ENCODE peak calls at places on chromosome 13, in six cellular contexts. Y is uterus, E is adipocyte, G is A549, R is stomach, J is suprapubic skin. F is an unnamed sample. For H3K4me1, the result is how much of the 10 kb centered on the place peaks cover.

GRCh38 chr13:102900193-102900608 is 54.4 kb downstream of the ERCC5 start:
- DNase-seq in Y (no peak), E (no peak), G (no peak), R (no peak), J (no peak), F (no peak)

GRCh38 chr13:30880151-30880551 is 25.9 kb upstream of the MEDAG start:
- DNase-seq in Y (no peak), E (peak), G (no peak), R (no peak), J (no peak), F (no peak)

GRCh38 chr13:89490661-89491060 is 1819.5 kb downstream of the SLITRK5 start:
- DNase-seq in Y (no peak), E (no peak), G (no peak), R (no peak), J (no peak), F (no peak)

GRCh38 chr13:113814435-113814821 is 49.4 kb downstream of the GAS6 start:
- DNase-seq in Y (no peak), E (peak), G (no peak), R (no peak), J (no peak), F (no peak)

GRCh38 chr13:26949701-26950345 is 189.2 kb upstream of the GPR12 start:
- DNase-seq in Y (no peak), E (no peak), G (no peak), R (no peak), J (peak), F (no peak)

GRCh38 chr13:75478659-75479058 is 3.3 kb downstream of the TBC1D4 start:
- DNase-seq in Y (no peak), E (no peak), G (no peak), R (no peak), J (no peak), F (no peak)

GRCh38 chr13:77034883-77035282 is 7.9 kb upstream of the FBXL3 start:
- DNase-seq in Y (no peak), E (peak), G (no peak), R (no peak), J (no peak), F (no peak)

GRCh38 chr13:30916991-30917390 is 10.9 kb downstream of the MEDAG start:
- DNase-seq in Y (no peak), E (no peak), G (no peak), R (no peak), J (no peak), F (peak)

GRCh38 chr13:24005711-24006281 is 108.5 kb upstream of the C1QTNF9B start:
- DNase-seq in Y (no peak), E (peak), G (no peak), R (no peak), J (no peak), F (no peak)

GRCh38 chr13:110161112-110161897 is 145.7 kb downstream of the COL4A1 start:
- DNase-seq in Y (no peak), E (peak), G (no peak), R (no peak), J (no peak), F (no peak)

GRCh38 chr13:25171517-25172302 is at the start of gene AMER2:
- DNase-seq in Y (peak), E (peak), G (no peak), R (no peak), J (no peak), F (peak)

GRCh38 chr13:26707122-26708006 is 53.2 kb downstream of the GPR12 start:
- DNase-seq in Y (no peak), E (peak), G (peak), R (no peak), J (no peak), F (peak)

GRCh38 chr13:31733066-31733465 is 6.3 kb upstream of the RXFP2 start:
- DNase-seq in Y (no peak), E (no peak), G (no peak), R (no peak), J (no peak), F (no peak)

GRCh38 chr13:29435125-29435911 is 160.2 kb downstream of the SLC7A1 start:
- DNase-seq in Y (peak), E (peak), G (no peak), R (no peak), J (no peak), F (no peak)

GRCh38 chr13:28056426-28056825 is 44.0 kb downstream of the FLT3 start:
- DNase-seq in Y (no peak), E (no peak), G (no peak), R (no peak), J (no peak), F (no peak)

GRCh38 chr13:34412817-34413365 is 529.2 kb upstream of the NBEA start:
- DNase-seq in Y (no peak), E (peak), G (no peak), R (no peak), J (no peak), F (no peak)

GRCh38 chr13:98544105-98544710 is 32.7 kb downstream of the STK24 start:
- DNase-seq in Y (no peak), E (no peak), G (no peak), R (no peak), J (no peak), F (no peak)
- H3K4me1 ChIP-seq in Y (under half), E (half or more), G (under half), R (half or more), J (half or more), F (half or more)

DNA sequence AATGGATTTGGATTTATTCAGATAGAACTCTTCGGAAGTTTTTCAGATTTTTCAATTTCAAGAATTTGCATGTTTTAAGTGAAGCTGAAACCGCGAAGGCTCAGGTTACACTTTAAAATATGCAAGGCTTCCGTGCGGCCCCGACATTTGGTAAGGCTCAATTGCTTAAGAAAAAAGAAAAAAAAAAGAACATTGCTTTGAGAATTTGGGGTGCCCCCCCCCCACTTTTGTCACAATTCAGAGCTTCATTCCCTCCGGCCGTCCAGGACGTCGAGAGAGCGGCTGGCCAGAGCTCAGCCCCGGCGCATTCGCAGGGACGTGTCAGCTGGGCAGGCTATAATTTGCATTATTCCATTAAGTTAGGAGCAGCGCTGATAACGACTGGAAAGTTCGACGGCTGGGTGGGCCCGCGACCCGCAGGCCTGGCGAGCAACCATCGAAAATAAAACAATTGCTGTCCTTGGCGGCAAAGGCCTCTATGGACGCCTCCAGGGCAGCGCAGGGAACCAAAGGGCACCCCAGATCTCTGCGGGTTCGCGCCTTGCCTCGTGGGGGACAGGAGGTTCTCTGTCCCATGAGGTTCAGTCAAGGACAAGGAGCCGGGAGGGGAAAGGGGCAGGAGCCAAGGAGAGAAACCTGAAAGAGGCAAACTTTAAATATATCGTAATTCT is 7.1 kb downstream of the SOX21 start:
- DNase-seq in Y (no peak), E (peak), G (no peak), R (no peak), J (no peak), F (peak)
- H3K4me1 ChIP-seq in Y (under half), E (under half), G (under half), R (under half), J (under half), F (under half)

GRCh38 chr13:35768551-35768950 is 292.1 kb upstream of the MAB21L1 start:
- DNase-seq in Y (no peak), E (peak), G (no peak), R (no peak), J (no peak), F (no peak)

GRCh38 chr13:35771898-35772297 is 295.4 kb upstream of the MAB21L1 start:
- DNase-seq in Y (no peak), E (peak), G (no peak), R (no peak), J (no peak), F (no peak)

GRCh38 chr13:35769812-35770211 is 293.3 kb upstream of the MAB21L1 start:
- DNase-seq in Y (no peak), E (peak), G (no peak), R (no peak), J (no peak), F (no peak)

GRCh38 chr13:35768126-35768525 is 291.6 kb upstream of the MAB21L1 start:
- DNase-seq in Y (no peak), E (no peak), G (no peak), R (no peak), J (no peak), F (no peak)

GRCh38 chr13:35770756-35771291 is 294.3 kb upstream of the MAB21L1 start:
- DNase-seq in Y (no peak), E (no peak), G (no peak), R (no peak), J (no peak), F (no peak)
- H3K4me1 ChIP-seq in Y (under half), E (under half), G (under half), R (under half), J (under half), F (under half)

DNA sequence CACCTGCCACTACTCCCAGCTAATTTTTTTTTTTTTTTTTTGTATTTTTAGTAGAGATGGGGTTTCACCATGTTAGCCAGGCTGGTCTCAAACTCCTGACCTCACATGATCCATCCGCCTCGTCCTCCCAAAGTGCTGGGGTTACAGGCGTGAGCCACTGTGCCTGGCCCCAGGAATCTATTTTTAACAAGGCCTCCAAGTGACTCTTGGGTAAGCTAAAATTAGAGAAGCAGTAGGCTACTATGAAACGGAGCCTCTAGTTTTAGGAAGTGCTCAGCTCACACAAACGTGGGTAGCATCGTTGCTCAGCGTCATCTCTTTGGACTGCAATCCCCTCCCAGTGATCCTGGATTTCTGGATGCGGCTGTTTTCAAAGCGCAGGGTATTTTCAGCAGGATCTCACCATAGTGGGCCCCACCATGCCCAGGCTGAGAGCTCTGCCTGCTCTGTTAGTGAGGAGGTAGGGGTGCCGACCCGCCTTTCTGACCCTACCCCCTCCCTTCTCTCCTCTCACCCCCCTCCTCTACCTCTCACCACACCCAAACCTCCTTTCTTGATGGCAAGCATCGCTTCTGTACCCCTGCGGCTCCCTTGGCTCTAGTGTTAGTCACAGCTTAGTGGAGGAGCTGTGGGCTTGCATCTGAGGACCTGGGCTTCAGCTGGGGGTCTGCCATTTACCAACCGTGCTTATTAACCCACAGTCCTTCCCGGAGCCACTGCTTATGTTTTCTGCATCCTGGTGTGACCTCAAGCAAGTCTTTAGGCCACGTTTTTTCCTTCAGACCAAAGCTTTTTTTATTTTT is 34.2 kb downstream of the GJA3 start:
- DNase-seq in Y (no peak), E (no peak), G (no peak), R (no peak), J (peak), F (no peak)
- H3K4me1 ChIP-seq in Y (under half), E (under half), G (under half), R (under half), J (under half), F (under half)

DNA sequence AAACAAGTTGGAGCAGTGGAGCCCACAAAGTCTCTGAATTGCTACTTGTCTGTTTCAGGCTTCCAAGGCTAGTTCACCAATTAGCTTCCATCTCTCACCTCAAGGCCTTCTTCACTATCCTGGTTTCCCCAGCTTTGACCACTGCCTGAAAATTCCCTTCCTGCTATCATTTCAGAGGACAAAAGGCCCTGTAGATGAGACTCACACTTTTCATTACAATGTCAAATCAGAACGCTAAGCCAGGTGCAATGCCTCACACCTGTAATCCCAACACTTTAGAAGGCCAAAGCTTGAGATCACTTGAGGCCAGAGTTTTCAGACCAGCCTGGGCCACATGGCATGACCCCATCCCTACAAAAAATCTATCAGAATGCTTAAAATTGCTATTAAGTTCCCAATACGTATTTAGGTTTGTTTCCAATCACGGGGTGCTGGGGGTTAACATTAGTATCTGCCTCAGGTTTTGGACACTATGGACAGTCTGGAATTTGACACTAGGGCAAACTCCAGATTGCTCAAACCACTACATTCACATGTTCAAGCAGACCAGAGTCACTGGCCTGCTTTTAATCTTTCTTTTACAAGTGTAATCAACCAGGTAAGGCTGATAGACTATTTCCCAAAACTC is 5.5 kb downstream of the TPT1 start:
- DNase-seq in Y (no peak), E (no peak), G (no peak), R (no peak), J (no peak), F (no peak)
- H3K4me1 ChIP-seq in Y (under half), E (half or more), G (half or more), R (half or more), J (half or more), F (half or more)

GRCh38 chr13:40648841-40649240 is 17.6 kb downstream of the FOXO1 start:
- DNase-seq in Y (no peak), E (no peak), G (no peak), R (no peak), J (no peak), F (no peak)

GRCh38 chr13:40652588-40652940 is 13.9 kb downstream of the FOXO1 start:
- DNase-seq in Y (no peak), E (no peak), G (no peak), R (no peak), J (no peak), F (no peak)

GRCh38 chr13:40644838-40645620 is 21.4 kb downstream of the FOXO1 start:
- DNase-seq in Y (no peak), E (no peak), G (no peak), R (no peak), J (no peak), F (no peak)

GRCh38 chr13:40651866-40652587 is 14.4 kb downstream of the FOXO1 start:
- DNase-seq in Y (no peak), E (no peak), G (no peak), R (no peak), J (no peak), F (no peak)

GRCh38 chr13:40648040-40648439 is 18.4 kb downstream of the FOXO1 start:
- DNase-seq in Y (no peak), E (no peak), G (no peak), R (no peak), J (no peak), F (no peak)
- H3K4me1 ChIP-seq in Y (under half), E (half or more), G (under half), R (half or more), J (half or more), F (half or more)

GRCh38 chr13:54845351-54845965 is 1816.8 kb downstream of the OLFM4 start:
- DNase-seq in Y (no peak), E (no peak), G (no peak), R (no peak), J (no peak), F (no peak)
- H3K4me1 ChIP-seq in Y (under half), E (under half), G (under half), R (under half), J (under half), F (under half)